ENCODE peak calls at places on chromosomes 12 and 14, in seven cellular contexts. Y is NCI-H69; T is progenitor cell of endocrine pancreas; F is activated CD8-positive, alpha-beta memory T cell treated with anti-CD3 and anti-CD28 coated beads for 4 hours; O is mucosa of gallbladder; W is GM12865; Z is upper lobe of right lung. X is an unnamed sample.

GRCh38 chr12:288687-289086 is 26.1 kb upstream of the SLC6A13 start:
- DNase-seq in Y (no peak), T (no peak), F (no peak), O (no peak), W (no peak), Z (no peak), X (peak)

GRCh38 chr14:95319312-95320075 is at the start of gene CLMN:
- DNase-seq in Y (peak), T (peak), F (no peak), O (no peak), W (peak), Z (peak), X (peak)

GRCh38 chr12:46342562-46343033 is 30.0 kb downstream of the SLC38A2 start:
- DNase-seq in Y (peak), T (no peak), F (no peak), O (no peak), W (peak), Z (no peak), X (no peak)

GRCh38 chr12:74747305-74747704 is 209.7 kb downstream of the ATXN7L3B start:
- DNase-seq in Y (peak), T (no peak), F (no peak), O (no peak), W (no peak), Z (no peak), X (no peak)

GRCh38 chr12:946656-947055 is 2.8 kb downstream of the RAD52 start:
- DNase-seq in Y (no peak), T (no peak), F (no peak), O (no peak), W (peak), Z (no peak), X (no peak)

GRCh38 chr12:3962661-3963483 is 89.7 kb upstream of the PARP11 start:
- DNase-seq in Y (no peak), T (no peak), F (peak), O (no peak), W (peak), Z (peak), X (no peak)

GRCh38 chr14:94601961-94602391 is 10.2 kb upstream of the SERPINA3 start:
- DNase-seq in Y (no peak), T (no peak), F (no peak), O (peak), W (no peak), Z (no peak), X (peak)

GRCh38 chr14:23153891-23154796 is 29.3 kb downstream of the SLC7A8 start:
- DNase-seq in Y (peak), T (no peak), F (no peak), O (peak), W (no peak), Z (peak), X (peak)

GRCh38 chr12:128903231-128903630 is 50.0 kb downstream of the GLT1D1 start:
- DNase-seq in Y (no peak), T (no peak), F (no peak), O (no peak), W (no peak), Z (no peak), X (no peak)

GRCh38 chr14:54782803-54783659 is 119.6 kb downstream of the GCH1 start:
- DNase-seq in Y (peak), T (no peak), F (no peak), O (no peak), W (peak), Z (no peak), X (no peak)

GRCh38 chr12:66638666-66639065 is 40.2 kb downstream of the GRIP1 start:
- DNase-seq in Y (peak), T (no peak), F (no peak), O (no peak), W (no peak), Z (no peak), X (no peak)

GRCh38 chr12:19916982-19917381 is 451.4 kb upstream of the PDE3A start:
- DNase-seq in Y (peak), T (no peak), F (no peak), O (no peak), W (no peak), Z (no peak), X (no peak)

GRCh38 chr12:109773384-109774011 is 59.7 kb downstream of the TRPV4 start:
- DNase-seq in Y (peak), T (no peak), F (no peak), O (no peak), W (no peak), Z (peak), X (peak)

GRCh38 chr12:100733817-100734593 is 60.6 kb upstream of the ANO4 start:
- DNase-seq in Y (peak), T (no peak), F (no peak), O (no peak), W (peak), Z (no peak), X (peak)

GRCh38 chr12:32532951-32533350 is 133.6 kb downstream of the FGD4 start:
- DNase-seq in Y (peak), T (no peak), F (no peak), O (no peak), W (no peak), Z (no peak), X (no peak)

GRCh38 chr12:76236640-76237039 is 111.6 kb downstream of the BBS10 start:
- DNase-seq in Y (no peak), T (no peak), F (no peak), O (no peak), W (no peak), Z (no peak), X (no peak)

GRCh38 chr12:49869816-49870500 is 27.1 kb upstream of the BCDIN3D start:
- DNase-seq in Y (no peak), T (no peak), F (no peak), O (no peak), W (no peak), Z (peak), X (no peak)

GRCh38 chr12:79001404-79001803 is 136.8 kb downstream of the SYT1 start:
- DNase-seq in Y (peak), T (no peak), F (no peak), O (no peak), W (no peak), Z (no peak), X (no peak)

GRCh38 chr14:83534995-83535394 is 1994.9 kb upstream of the FLRT2 start:
- DNase-seq in Y (no peak), T (no peak), F (no peak), O (no peak), W (no peak), Z (no peak), X (no peak)

GRCh38 chr12:7857916-7858315 is 14.8 kb downstream of the SLC2A14 start:
- DNase-seq in Y (no peak), T (no peak), F (no peak), O (no peak), W (no peak), Z (no peak), X (no peak)

GRCh38 chr14:89428163-89428523 is 11.1 kb upstream of the FOXN3 start:
- DNase-seq in Y (no peak), T (no peak), F (no peak), O (no peak), W (no peak), Z (no peak), X (no peak)